ENCODE peak calls at places on chromosomes 1 and 21, in nine cellular contexts. J is WTC11; K is stimulated activated CD4-positive, alpha-beta T cell treated with anti-CD3 and anti-CD28 coated beads, Interleukin-15, amount 100 ng/mL, for 1 hour; X is A172; S is EL; F is ELR; M is HEK293T; T is activated naive CD8-positive, alpha-beta T cell treated with anti-CD3 and anti-CD28 coated beads for 36 hours; Y is neural crest cell. Q is an unnamed sample.

GRCh38 chr1:199898654-199899053 is 128.9 kb upstream of the NR5A2 start:
- DNase-seq in J (no peak), K (no peak), X (no peak), S (peak), F (peak), M (no peak), T (no peak), Y (no peak), Q (peak)

GRCh38 chr1:204704794-204705492 is 19.4 kb upstream of the LRRN2 start:
- DNase-seq in J (no peak), K (no peak), X (no peak), S (no peak), F (no peak), M (no peak), T (no peak), Y (no peak), Q (no peak)

GRCh38 chr1:105591681-105592080 is 1464.8 kb upstream of the PRMT6 start:
- DNase-seq in J (no peak), K (no peak), X (no peak), S (no peak), F (no peak), M (no peak), T (no peak), Y (no peak), Q (no peak)

GRCh38 chr1:183515002-183515689 is 42.8 kb downstream of the SMG7 start:
- DNase-seq in J (no peak), K (no peak), X (peak), S (peak), F (peak), M (no peak), T (no peak), Y (no peak), Q (no peak)

GRCh38 chr1:29004813-29005212 is 90.4 kb downstream of the EPB41 start:
- DNase-seq in J (no peak), K (no peak), X (no peak), S (no peak), F (no peak), M (no peak), T (no peak), Y (no peak), Q (no peak)

GRCh38 chr1:82762829-82763532 is 962.2 kb downstream of the ADGRL2 start:
- DNase-seq in J (no peak), K (no peak), X (no peak), S (no peak), F (no peak), M (no peak), T (no peak), Y (no peak), Q (no peak)

GRCh38 chr1:224378855-224379631 is 22.4 kb downstream of the CNIH4 start:
- DNase-seq in J (no peak), K (no peak), X (no peak), S (no peak), F (no peak), M (no peak), T (no peak), Y (no peak), Q (peak)

GRCh38 chr1:209094384-209094783 is 489.1 kb upstream of the CAMK1G start:
- DNase-seq in J (no peak), K (no peak), X (no peak), S (no peak), F (no peak), M (no peak), T (no peak), Y (no peak), Q (no peak)

GRCh38 chr21:38910390-38911008 is 104.8 kb downstream of the ETS2 start:
- DNase-seq in J (no peak), K (no peak), X (peak), S (peak), F (peak), M (no peak), T (no peak), Y (no peak), Q (no peak)

GRCh38 chr1:179124866-179125265 is 43.0 kb downstream of the TOR3A start:
- DNase-seq in J (no peak), K (no peak), X (peak), S (peak), F (peak), M (no peak), T (no peak), Y (no peak), Q (no peak)

GRCh38 chr1:19484338-19484792 is 974 bp downstream of the CAPZB start:
- DNase-seq in J (peak), K (no peak), X (no peak), S (no peak), F (peak), M (no peak), T (no peak), Y (peak), Q (no peak)

GRCh38 chr1:1069711-1070676 is 4.1 kb downstream of the RNF223 start:
- DNase-seq in J (no peak), K (no peak), X (no peak), S (no peak), F (peak), M (no peak), T (no peak), Y (no peak), Q (no peak)

GRCh38 chr21:31660134-31660565 is 657 bp downstream of the SOD1 start:
- DNase-seq in J (peak), K (peak), X (no peak), S (peak), F (peak), M (no peak), T (no peak), Y (peak), Q (peak)

GRCh38 chr21:38680401-38680800 is 125.3 kb upstream of the ETS2 start:
- DNase-seq in J (no peak), K (no peak), X (peak), S (peak), F (no peak), M (no peak), T (no peak), Y (no peak), Q (no peak)

GRCh38 chr1:150987928-150988327 is 5.8 kb downstream of the ANXA9 start:
- DNase-seq in J (no peak), K (no peak), X (no peak), S (no peak), F (no peak), M (no peak), T (no peak), Y (no peak), Q (no peak)

GRCh38 chr1:109649380-109649987 is 6.4 kb upstream of the GSTM4 start:
- DNase-seq in J (no peak), K (no peak), X (no peak), S (peak), F (peak), M (no peak), T (no peak), Y (no peak), Q (peak)

GRCh38 chr1:203625623-203626189 is 926 bp upstream of the ATP2B4 start:
- DNase-seq in J (no peak), K (peak), X (no peak), S (no peak), F (peak), M (peak), T (peak), Y (no peak), Q (peak)

GRCh38 chr1:230084408-230085177 is 17.6 kb downstream of the GALNT2 start:
- DNase-seq in J (no peak), K (no peak), X (peak), S (peak), F (peak), M (no peak), T (peak), Y (no peak), Q (peak)

GRCh38 chr1:158037008-158037875 is 43.8 kb downstream of the KIRREL1 start:
- DNase-seq in J (no peak), K (no peak), X (no peak), S (no peak), F (no peak), M (no peak), T (no peak), Y (no peak), Q (no peak)

GRCh38 chr1:169271094-169271493 is 96.5 kb downstream of the NME7 start:
- DNase-seq in J (no peak), K (no peak), X (no peak), S (no peak), F (no peak), M (no peak), T (no peak), Y (no peak), Q (peak)

GRCh38 chr1:60470231-60470630 is 396.7 kb upstream of the C1orf87 start:
- DNase-seq in J (no peak), K (no peak), X (no peak), S (no peak), F (no peak), M (no peak), T (no peak), Y (no peak), Q (no peak)

GRCh38 chr1:201332616-201333335 is 44.7 kb downstream of the TNNT2 start:
- DNase-seq in J (no peak), K (no peak), X (no peak), S (no peak), F (no peak), M (no peak), T (no peak), Y (no peak), Q (no peak)

GRCh38 chr1:202125611-202126010 is 2.9 kb downstream of the GPR37L1 start:
- DNase-seq in J (no peak), K (no peak), X (no peak), S (no peak), F (no peak), M (no peak), T (no peak), Y (no peak), Q (no peak)

GRCh38 chr1:47554901-47555300 is 117.1 kb downstream of the FOXD2 start:
- DNase-seq in J (no peak), K (no peak), X (peak), S (no peak), F (peak), M (no peak), T (no peak), Y (no peak), Q (no peak)